ENCODE peak calls at places on chromosomes 4 and X, in nine cellular contexts. A, N, C, Q, H, K, X, F and J are unnamed samples.

GRCh38 chr4:48909697-48910096 is 3.1 kb upstream of the OCIAD2 start:
- DNase-seq in A (peak), N (peak), C (peak), Q (no peak), H (no peak), K (peak), X (peak), F (peak), J (peak)

GRCh38 chr4:81504685-81505598 is 33.2 kb upstream of the RASGEF1B start:
- DNase-seq in A (no peak), N (peak), C (no peak), Q (peak), H (no peak), K (no peak), X (no peak), F (peak), J (no peak)

GRCh38 chr4:56704074-56704473 is 23.0 kb upstream of the HOPX start:
- DNase-seq in A (no peak), N (no peak), C (no peak), Q (no peak), H (no peak), K (no peak), X (peak), F (no peak), J (no peak)

GRCh38 chr4:40301592-40301991 is 33.5 kb upstream of the CHRNA9 start:
- DNase-seq in A (no peak), N (peak), C (no peak), Q (peak), H (no peak), K (no peak), X (no peak), F (no peak), J (no peak)

GRCh38 chr4:24273148-24273547 is 311.2 kb downstream of the DHX15 start:
- DNase-seq in A (no peak), N (no peak), C (no peak), Q (no peak), H (no peak), K (no peak), X (peak), F (no peak), J (no peak)

GRCh38 chrX:68693481-68694410 is 46.3 kb downstream of the STARD8 start:
- DNase-seq in A (peak), N (no peak), C (no peak), Q (peak), H (no peak), K (peak), X (peak), F (peak), J (no peak)

GRCh38 chr4:23234716-23235115 is 542.0 kb downstream of the GBA3 start:
- DNase-seq in A (no peak), N (no peak), C (no peak), Q (no peak), H (no peak), K (no peak), X (peak), F (no peak), J (no peak)

GRCh38 chr4:85867281-85867680 is 392.3 kb downstream of the ARHGAP24 start:
- DNase-seq in A (no peak), N (no peak), C (no peak), Q (no peak), H (no peak), K (no peak), X (no peak), F (no peak), J (no peak)

GRCh38 chr4:21845663-21846062 is 102.9 kb downstream of the KCNIP4 start:
- DNase-seq in A (no peak), N (no peak), C (no peak), Q (no peak), H (no peak), K (peak), X (no peak), F (no peak), J (no peak)

GRCh38 chr4:3729188-3729884 is 36.8 kb upstream of the ADRA2C start:
- DNase-seq in A (no peak), N (no peak), C (no peak), Q (no peak), H (no peak), K (no peak), X (no peak), F (no peak), J (no peak)

GRCh38 chrX:148804579-148804978 is 304.2 kb downstream of the AFF2 start:
- DNase-seq in A (no peak), N (no peak), C (no peak), Q (no peak), H (no peak), K (peak), X (no peak), F (no peak), J (no peak)

GRCh38 chrX:40637687-40638086 is 9.7 kb downstream of the CXorf38 start:
- DNase-seq in A (no peak), N (no peak), C (no peak), Q (no peak), H (no peak), K (no peak), X (peak), F (no peak), J (no peak)

GRCh38 chr4:94500696-94501095 is 49.0 kb downstream of the PDLIM5 start:
- DNase-seq in A (no peak), N (no peak), C (no peak), Q (no peak), H (no peak), K (peak), X (no peak), F (peak), J (no peak)

GRCh38 chr4:114015444-114015899 is 36.0 kb upstream of the ARSJ start:
- DNase-seq in A (peak), N (no peak), C (peak), Q (no peak), H (no peak), K (peak), X (peak), F (no peak), J (no peak)

GRCh38 chr4:16844796-16845586 is 53.5 kb downstream of the LDB2 start:
- DNase-seq in A (peak), N (no peak), C (peak), Q (no peak), H (no peak), K (peak), X (no peak), F (no peak), J (no peak)

GRCh38 chrX:45850197-45850774 is 649.6 kb upstream of the DIPK2B start:
- DNase-seq in A (peak), N (peak), C (no peak), Q (peak), H (no peak), K (peak), X (peak), F (no peak), J (peak)

DNA sequence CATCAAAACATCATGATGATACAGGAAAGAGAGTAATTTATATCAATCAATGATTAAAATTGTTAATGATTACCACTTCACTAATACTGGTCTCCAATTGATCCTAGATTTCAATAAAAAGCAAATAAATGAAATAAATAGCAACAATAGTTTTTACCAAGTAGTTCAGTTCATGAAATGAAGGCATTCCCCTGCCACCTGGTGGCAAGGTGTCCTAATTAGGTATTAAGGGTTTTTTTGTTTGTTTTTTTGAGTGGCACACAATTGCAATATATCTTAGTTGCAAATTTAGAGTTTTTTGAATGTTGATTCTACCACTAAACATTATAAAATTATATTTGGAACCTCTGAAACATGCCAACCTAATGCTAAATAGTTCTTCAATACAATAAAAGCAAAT is 157.4 kb upstream of the PDE5A start:
- DNase-seq in A (peak), N (no peak), C (no peak), Q (no peak), H (no peak), K (peak), X (peak), F (no peak), J (no peak)
- TF ChIP-seq CTCF in A (peak), N (no peak), C (peak), Q (no peak), H (peak), K (peak), X (peak), F (peak), J (peak)

DNA sequence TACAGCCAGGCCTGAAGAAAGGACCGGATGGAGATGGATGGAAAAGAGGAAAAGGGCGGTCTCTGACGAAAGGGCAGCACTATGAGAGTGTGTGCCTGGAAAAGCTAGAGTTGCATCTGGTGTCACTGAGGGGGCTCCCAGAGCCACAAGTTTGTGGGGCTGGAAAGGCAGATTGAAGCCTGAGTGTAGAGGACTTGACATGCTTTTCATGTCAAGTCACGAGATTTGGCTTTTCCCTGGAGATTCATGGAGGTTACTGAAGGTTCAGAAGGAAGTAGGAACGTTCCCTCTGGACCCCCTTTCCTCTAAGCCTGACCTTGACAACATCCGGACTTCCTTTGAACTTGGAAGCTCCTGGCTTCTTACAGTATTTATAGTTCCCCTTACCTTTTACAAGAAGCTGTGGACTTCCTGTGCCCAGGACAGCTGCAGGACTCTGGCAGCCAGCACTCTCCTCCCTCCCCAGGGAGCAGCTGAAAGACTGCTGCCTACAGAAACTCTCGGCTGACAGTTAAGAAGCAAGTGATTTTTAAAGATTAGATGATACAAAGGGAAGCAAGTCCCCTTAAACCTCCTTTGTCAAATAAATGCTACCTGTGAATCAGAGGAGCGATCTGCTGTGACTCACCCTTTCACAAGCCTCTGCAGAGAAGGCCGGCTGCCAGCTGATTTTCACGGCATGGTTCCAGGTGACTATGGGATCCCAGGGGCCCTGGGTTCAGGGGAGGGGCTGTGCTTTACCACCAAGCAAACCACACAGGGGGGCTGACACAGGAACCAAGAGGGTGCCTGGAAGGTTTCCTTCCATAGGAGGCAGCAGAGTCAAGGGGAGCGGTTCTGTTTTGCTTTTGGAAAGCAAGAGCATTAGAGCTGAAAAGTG is 72.9 kb upstream of the STIM2 start:
- DNase-seq in A (peak), N (no peak), C (no peak), Q (no peak), H (no peak), K (peak), X (peak), F (peak), J (peak)
- TF ChIP-seq CTCF in A (peak), N (peak), C (peak), Q (no peak), H (peak), K (peak), X (peak), F (peak), J (peak)

GRCh38 chrX:140918398-140919043 is 83.9 kb upstream of the SPANXB1 start:
- DNase-seq in A (peak), N (no peak), C (peak), Q (peak), H (no peak), K (peak), X (peak), F (no peak), J (no peak)
- TF ChIP-seq CTCF in A (peak), N (no peak), C (peak), Q (no peak), H (peak), K (peak), X (peak), F (peak), J (peak)

GRCh38 chrX:131958724-131959123 is 64.4 kb upstream of the STK26 start:
- DNase-seq in A (no peak), N (no peak), C (no peak), Q (no peak), H (no peak), K (no peak), X (no peak), F (no peak), J (no peak)
- TF ChIP-seq CTCF in A (no peak), N (no peak), C (no peak), Q (no peak), H (no peak), K (no peak), X (no peak), F (no peak), J (no peak)

GRCh38 chr4:84477738-84478137 is 21.4 kb downstream of the NKX6-1 start:
- DNase-seq in A (no peak), N (no peak), C (no peak), Q (no peak), H (no peak), K (no peak), X (no peak), F (no peak), J (no peak)

GRCh38 chr4:84481077-84481878 is 17.8 kb downstream of the NKX6-1 start:
- DNase-seq in A (no peak), N (no peak), C (no peak), Q (no peak), H (no peak), K (no peak), X (no peak), F (no peak), J (no peak)

GRCh38 chr4:84481879-84482245 is 17.2 kb downstream of the NKX6-1 start:
- DNase-seq in A (peak), N (no peak), C (no peak), Q (peak), H (no peak), K (no peak), X (no peak), F (no peak), J (no peak)

GRCh38 chr4:84480082-84480481 is 19.0 kb downstream of the NKX6-1 start:
- DNase-seq in A (no peak), N (no peak), C (no peak), Q (no peak), H (no peak), K (no peak), X (no peak), F (no peak), J (no peak)

DNA sequence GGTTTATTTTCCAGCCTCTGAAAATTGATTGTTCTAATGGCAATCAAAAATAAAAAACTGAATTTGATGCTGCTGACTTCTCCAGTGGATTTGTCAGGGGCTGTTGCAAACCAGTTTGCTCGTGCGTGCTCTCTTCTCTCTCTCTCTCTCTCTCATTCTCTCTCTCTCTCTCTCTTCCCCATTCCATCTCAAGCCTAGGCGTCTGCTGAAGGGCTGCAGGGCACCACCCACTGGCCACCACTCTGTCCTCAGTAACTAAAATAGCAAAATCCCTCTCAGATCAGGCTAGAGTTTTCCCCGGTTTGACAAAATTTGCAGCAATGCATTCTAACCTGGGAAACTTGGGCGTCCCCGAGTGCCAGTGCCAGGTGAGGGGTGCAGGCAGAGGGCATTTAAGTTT is 19.4 kb downstream of the NKX6-1 start:
- DNase-seq in A (no peak), N (no peak), C (no peak), Q (no peak), H (no peak), K (no peak), X (no peak), F (no peak), J (no peak)
- TF ChIP-seq CTCF in A (no peak), N (no peak), C (no peak), Q (no peak), H (no peak), K (no peak), X (no peak), F (no peak), J (no peak)

DNA sequence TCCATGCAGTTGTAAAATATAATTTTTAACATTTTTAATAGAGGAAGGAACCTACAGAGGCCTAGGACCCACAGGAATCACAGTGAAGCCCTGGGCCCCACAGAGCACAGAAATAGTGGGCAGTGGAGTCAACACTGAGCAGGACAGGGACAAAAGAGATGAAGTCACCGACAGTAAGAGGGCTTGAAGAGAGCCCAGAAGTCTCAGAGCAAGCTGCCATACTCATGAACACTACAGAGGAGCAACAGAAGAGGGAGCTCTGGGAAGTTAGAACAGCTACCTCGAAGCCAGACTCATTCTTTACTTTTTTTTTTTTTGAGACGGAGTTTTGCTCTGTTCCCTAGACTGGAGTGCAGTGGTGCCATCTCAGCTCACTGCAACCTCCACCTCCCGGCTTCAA is 149.3 kb upstream of the TENM3 start:
- DNase-seq in A (no peak), N (no peak), C (no peak), Q (no peak), H (no peak), K (no peak), X (no peak), F (no peak), J (no peak)
- TF ChIP-seq CTCF in A (peak), N (no peak), C (no peak), Q (no peak), H (no peak), K (peak), X (no peak), F (no peak), J (no peak)

DNA sequence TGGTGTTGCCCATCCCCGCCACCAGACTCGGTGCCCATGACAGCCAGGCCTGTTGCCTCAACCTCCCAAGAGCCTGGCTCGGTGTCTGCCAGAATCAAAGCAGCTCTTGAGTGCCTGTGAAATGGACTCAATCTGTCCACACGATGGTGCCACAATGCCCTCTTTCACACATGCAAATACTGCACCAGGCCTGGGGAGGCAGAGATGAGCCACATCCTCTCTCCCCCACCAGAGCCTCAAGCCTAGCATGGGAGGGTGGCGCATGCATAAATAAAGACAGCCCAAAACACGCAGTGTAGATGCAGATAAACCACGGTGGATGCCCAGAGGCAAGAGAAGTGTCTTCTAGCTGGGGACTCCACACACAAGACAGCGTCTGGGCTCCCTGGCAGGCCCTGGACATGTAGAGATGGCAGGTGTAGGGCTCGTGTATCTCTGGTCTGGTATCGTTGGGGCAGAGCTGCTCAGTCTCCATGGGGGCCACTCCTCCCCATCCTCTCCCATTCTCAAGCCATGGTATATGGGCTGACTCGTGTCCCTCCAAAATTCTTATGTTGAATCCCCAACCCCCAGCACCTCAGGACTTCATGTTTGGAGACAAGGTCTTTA is 65.6 kb downstream of the JAKMIP1 start:
- DNase-seq in A (no peak), N (no peak), C (no peak), Q (peak), H (no peak), K (no peak), X (no peak), F (no peak), J (no peak)
- TF ChIP-seq CTCF in A (no peak), N (no peak), C (no peak), Q (peak), H (no peak), K (no peak), X (no peak), F (no peak), J (no peak)

GRCh38 chrX:51047950-51048349 is 137.4 kb downstream of the BMP15 start:
- DNase-seq in A (no peak), N (no peak), C (no peak), Q (no peak), H (no peak), K (no peak), X (no peak), F (no peak), J (no peak)
- TF ChIP-seq CTCF in A (no peak), N (no peak), C (no peak), Q (no peak), H (no peak), K (no peak), X (no peak), F (no peak), J (no peak)

DNA sequence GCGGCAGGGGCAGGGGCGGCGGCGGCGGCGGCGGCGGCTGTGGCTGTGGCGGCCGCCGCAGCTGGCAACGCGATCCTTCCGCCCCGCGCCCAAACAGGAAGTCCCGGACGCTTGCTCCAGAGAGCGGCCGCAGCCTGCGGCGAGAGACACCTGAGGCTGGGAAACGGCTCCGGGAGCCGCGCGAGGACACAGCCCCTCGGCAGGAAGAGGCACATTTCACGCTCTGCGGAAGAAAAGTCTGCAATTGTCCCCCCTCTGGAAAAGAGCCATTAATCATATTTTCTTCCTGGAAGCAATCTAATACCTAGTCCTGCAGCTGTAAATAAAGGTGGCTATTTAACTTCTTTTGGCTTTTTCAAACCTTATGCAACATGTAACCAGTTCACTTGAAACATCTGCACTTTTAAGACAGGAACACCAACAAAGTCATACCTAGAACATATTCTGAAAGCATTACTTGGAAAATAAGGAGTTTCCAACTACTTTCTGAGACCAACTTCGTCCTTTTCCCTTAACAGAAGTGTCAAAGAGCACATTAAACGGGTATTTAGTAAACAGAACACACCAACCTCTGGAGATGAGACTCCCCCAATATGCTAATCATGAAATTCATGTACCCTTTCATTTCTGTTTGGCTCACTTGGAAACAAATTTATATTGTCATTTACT is 69.0 kb downstream of the NOCT start:
- DNase-seq in A (no peak), N (no peak), C (no peak), Q (no peak), H (no peak), K (no peak), X (no peak), F (no peak), J (no peak)
- TF ChIP-seq CTCF in A (no peak), N (no peak), C (no peak), Q (no peak), H (no peak), K (no peak), X (no peak), F (no peak), J (no peak)

DNA sequence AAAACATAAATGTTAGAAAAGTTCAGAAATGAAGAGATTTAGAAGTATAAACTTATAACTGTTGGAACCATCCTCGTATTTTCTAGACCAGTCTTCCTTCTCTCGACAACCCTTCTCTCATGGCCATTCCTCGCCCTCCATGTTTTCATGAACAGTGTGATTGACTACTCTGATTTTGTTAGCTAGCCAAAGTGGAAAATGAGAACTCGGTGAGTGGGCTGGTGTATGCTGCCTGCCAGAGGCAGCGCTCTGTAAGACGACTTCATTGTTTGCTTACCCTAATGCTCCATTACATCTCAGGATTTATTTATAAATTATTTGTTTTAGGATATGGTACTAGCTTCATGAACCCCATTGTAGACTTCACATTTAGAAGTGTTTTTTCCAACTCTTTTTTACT is 153.0 kb downstream of the CBR4 start:
- DNase-seq in A (no peak), N (no peak), C (no peak), Q (no peak), H (no peak), K (no peak), X (no peak), F (no peak), J (no peak)
- TF ChIP-seq CTCF in A (peak), N (no peak), C (no peak), Q (no peak), H (no peak), K (peak), X (no peak), F (no peak), J (no peak)